ENCODE peak calls at places on chromosomes 3 and 15, in four cellular contexts. V is stomach, E is ovary, M is heart left ventricle. I is an unnamed sample. For H3K4me1, the result is how much of the 10 kb centered on the place peaks cover.

GRCh38 chr3:64971584-64971983 is 283.8 kb upstream of the ADAMTS9 start:
- DNase-seq in V (no peak), E (no peak), M (no peak), I (no peak)

GRCh38 chr3:35296533-35296932 is 342.8 kb upstream of the ARPP21 start:
- DNase-seq in V (no peak), M (no peak), E (no peak), I (no peak)

GRCh38 chr3:9224490-9224889 is 25.0 kb downstream of the SRGAP3 start:
- DNase-seq in E (no peak), M (no peak), V (no peak), I (no peak)

GRCh38 chr15:73527598-73527997 is 84.6 kb downstream of the REC114 start:
- DNase-seq in E (no peak), M (no peak), V (no peak), I (no peak)

GRCh38 chr3:125240496-125240895 is 27.9 kb upstream of the SLC12A8 start:
- DNase-seq in E (no peak), M (no peak), V (no peak), I (no peak)

GRCh38 chr3:180048108-180048507 is 11.4 kb upstream of the PEX5L start:
- DNase-seq in V (no peak), M (no peak), E (no peak), I (no peak)

GRCh38 chr3:111315911-111316310 is 226.1 kb upstream of the CD96 start:
- DNase-seq in E (no peak), V (no peak), M (no peak), I (no peak)

GRCh38 chr3:9704343-9705322 is 1.0 kb downstream of the CPNE9 start:
- DNase-seq in V (peak), M (peak), E (peak), I (peak)

GRCh38 chr3:105466495-105467080 is 99.9 kb downstream of the ALCAM start:
- DNase-seq in E (no peak), M (no peak), V (no peak), I (no peak)

GRCh38 chr3:152313430-152313829 is 44.7 kb downstream of the MBNL1 start:
- DNase-seq in E (no peak), V (no peak), M (no peak), I (no peak)

GRCh38 chr3:155391583-155391982 is 98.1 kb upstream of the STRIT1 start:
- DNase-seq in M (peak), E (no peak), V (no peak), I (no peak)

GRCh38 chr3:10688126-10688525 is 127.9 kb upstream of the SLC6A11 start:
- DNase-seq in E (no peak), M (no peak), V (no peak), I (no peak)

GRCh38 chr15:70964686-70965085 is 72.1 kb downstream of the LRRC49 start:
- DNase-seq in M (no peak), V (no peak), E (no peak), I (no peak)

GRCh38 chr15:99057697-99058420 is 47.0 kb upstream of the SYNM start:
- DNase-seq in V (no peak), M (peak), E (peak), I (no peak)

GRCh38 chr3:78004578-78004977 is 964.7 kb downstream of the ROBO2 start:
- DNase-seq in M (no peak), V (no peak), E (no peak), I (no peak)

DNA sequence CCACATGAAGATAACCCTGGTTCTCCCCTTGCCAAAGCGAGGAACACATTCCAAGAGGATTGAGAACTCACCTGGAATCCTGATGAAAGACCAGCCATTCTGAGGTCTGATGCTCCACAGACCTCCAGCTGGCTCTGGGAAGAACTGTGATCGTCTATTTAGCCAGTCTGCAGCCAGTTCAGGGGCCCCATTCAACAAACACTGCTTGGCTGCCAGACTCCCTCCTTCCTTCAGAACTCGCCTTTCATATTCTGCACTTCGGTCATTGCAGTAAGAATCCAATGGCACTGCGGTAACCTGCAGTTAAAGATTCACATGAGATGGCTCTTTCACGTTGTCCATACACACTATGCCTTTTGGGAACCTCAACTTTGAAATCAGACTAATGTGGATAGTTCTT is 67.6 kb downstream of the CHAC1 start:
- DNase-seq in M (no peak), E (no peak), V (no peak), I (no peak)
- H3K4me1 ChIP-seq in M (under half), E (under half), V (under half), I (under half)

GRCh38 chr3:47556351-47556750 is 22.3 kb downstream of the CSPG5 start:
- DNase-seq in V (no peak), E (no peak), M (no peak), I (no peak)

GRCh38 chr3:47554335-47554734 is 24.3 kb downstream of the CSPG5 start:
- DNase-seq in M (no peak), E (no peak), V (no peak), I (no peak)
- H3K27ac ChIP-seq in M (no peak), E (no peak), V (no peak), I (no peak)

GRCh38 chr15:68704496-68705021 is 116.1 kb downstream of the ANP32A start:
- DNase-seq in M (peak), E (no peak), V (peak), I (no peak)
- H3K4me1 ChIP-seq in M (half or more), E (under half), V (under half), I (under half)

DNA sequence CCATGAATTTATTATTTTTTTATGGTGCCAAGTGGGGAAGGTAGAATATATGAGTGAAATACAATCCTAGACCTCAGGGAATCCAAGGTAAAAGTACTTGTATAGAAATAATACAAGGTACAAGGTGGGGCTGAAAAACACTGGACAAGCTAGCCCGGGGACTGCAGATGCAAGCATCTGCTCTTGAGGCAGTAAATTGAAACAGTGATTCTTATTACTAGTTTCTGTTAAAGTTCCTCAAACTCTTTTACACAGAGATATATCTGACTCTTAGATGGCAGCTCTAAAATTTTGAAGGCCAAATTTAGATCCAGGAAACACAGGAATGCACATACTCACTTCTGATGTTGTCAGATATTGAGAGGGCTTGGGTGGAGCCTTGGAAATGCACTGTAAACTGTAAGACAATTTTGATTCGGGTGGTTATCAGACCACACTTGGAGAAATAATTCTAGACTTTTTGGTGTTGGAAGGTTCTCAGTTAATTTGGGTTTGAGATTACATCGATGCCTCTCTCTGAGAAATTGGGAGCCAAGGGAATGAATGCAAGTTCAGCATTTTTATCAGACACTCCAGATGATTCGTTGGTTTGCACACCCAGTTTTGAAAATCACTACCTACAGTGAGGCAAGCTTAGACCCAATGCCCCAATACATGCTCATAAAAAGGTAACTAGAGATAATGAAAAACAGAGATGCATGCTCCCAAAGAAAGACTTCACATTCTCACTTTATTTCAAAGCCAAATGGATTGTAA is 7.3 kb downstream of the TP63 start:
- DNase-seq in V (no peak), M (no peak), E (no peak), I (no peak)
- H3K27ac ChIP-seq in V (no peak), M (no peak), E (no peak), I (no peak)

DNA sequence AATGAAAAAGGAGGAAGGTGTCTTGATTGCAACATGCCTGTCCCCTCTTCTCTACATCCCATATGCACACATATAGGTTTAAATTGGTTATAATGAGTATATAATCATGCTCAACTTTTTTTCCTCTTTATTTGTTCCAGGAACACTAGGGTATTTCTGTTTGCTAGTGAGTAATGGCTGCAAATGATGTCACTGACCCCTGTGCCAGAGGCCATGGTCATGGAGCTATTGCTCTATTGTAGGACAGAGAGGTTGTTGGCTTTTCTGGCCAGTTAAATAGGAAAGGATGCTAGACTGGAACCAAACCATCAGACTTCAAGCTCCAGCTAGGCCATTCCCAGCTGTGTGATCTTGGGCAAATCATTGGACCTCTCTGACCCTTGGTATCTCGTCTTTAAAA is 9.5 kb downstream of the ARHGEF3 start:
- DNase-seq in V (no peak), M (no peak), E (peak), I (no peak)
- H3K4me1 ChIP-seq in V (under half), M (half or more), E (under half), I (under half)

GRCh38 chr3:101320475-101320874 is at the start of gene IMPG2:
- DNase-seq in V (no peak), E (no peak), M (no peak), I (no peak)
- H3K27ac ChIP-seq in V (no peak), E (no peak), M (no peak), I (no peak)

GRCh38 chr3:46934508-46935167 is 41.9 kb downstream of the CCDC12 start:
- DNase-seq in M (peak), V (no peak), E (peak), I (peak)
- H3K4me1 ChIP-seq in M (half or more), V (half or more), E (under half), I (under half)

GRCh38 chr15:47587938-47588817 is 129.1 kb upstream of the SEMA6D start:
- DNase-seq in E (no peak), M (peak), V (no peak), I (no peak)
- H3K27ac ChIP-seq in E (no peak), M (no peak), V (no peak), I (no peak)

DNA sequence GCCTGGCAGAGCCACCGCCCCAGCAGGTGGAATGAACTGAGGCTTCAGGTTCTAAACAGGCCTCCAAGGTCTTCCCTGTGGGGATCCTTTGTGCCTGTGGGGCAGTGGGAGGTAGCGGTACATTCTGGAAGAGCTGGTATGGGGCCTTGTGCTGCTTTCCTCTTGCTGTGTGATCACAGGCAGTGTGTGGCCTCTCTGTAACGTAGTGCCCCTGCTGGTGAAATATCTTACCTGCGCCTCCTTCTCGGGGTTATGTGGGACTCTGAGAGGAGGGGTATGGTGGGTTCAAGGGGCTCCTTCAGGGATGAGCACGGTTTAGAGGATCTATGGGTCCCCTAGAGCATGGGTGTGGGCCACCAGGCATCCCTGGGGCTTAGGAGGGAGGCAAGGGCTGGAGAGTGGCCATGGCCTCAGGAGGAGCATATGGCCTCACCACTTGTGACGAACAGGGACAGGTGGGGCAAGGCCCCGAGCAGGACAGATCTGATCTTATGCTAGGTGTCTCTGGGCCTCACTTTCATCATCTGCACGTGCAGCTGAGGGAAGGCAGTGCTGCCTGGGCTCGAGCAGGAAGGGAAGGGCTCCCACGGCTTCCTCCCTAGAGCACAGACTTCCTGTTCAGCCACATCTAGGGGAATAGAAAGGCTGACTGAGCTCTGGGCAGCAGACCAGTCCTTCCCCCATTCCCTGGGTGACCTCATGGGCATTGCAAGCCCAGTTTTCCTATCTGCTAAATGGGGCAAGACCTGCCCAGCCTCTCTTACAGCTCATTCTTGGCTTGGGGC is 1.9 kb upstream of the ALS2CL start:
- DNase-seq in V (peak), E (no peak), M (peak), I (peak)
- H3K4me1 ChIP-seq in V (under half), E (under half), M (half or more), I (under half)